ENCODE peak calls at places on chromosomes 6 and 20, in nine cellular contexts. O is ovary, D is RWPE1, C is Peyer's patch, Q is mesothelial cell of epicardium, R is left ventricle myocardium inferior, I is cardiac fibroblast, J is HFFc6, B is GM20000. L is an unnamed sample.

GRCh38 chr6:166633732-166634535 is 6.9 kb upstream of the RPS6KA2 start:
- DNase-seq in O (no peak), D (no peak), C (no peak), Q (no peak), R (peak), I (peak), J (peak), B (no peak), L (no peak)

GRCh38 chr6:150391414-150391813 is 22.6 kb downstream of the IYD start:
- DNase-seq in O (no peak), D (no peak), C (no peak), Q (no peak), R (no peak), I (no peak), J (no peak), B (no peak), L (no peak)

GRCh38 chr6:157575436-157576145 is 194.6 kb downstream of the ZDHHC14 start:
- DNase-seq in O (no peak), D (no peak), C (no peak), Q (no peak), R (no peak), I (no peak), J (no peak), B (no peak), L (peak)

GRCh38 chr6:5645275-5645674 is 361.4 kb downstream of the NRN1 start:
- DNase-seq in O (no peak), D (no peak), C (no peak), Q (no peak), R (no peak), I (no peak), J (no peak), B (no peak), L (no peak)

GRCh38 chr6:30195951-30196350 is 17.3 kb downstream of the TRIM26 start:
- DNase-seq in O (no peak), D (no peak), C (no peak), Q (no peak), R (no peak), I (no peak), J (no peak), B (no peak), L (no peak)

GRCh38 chr20:56630086-56630493 is 984 bp downstream of the TFAP2C start:
- DNase-seq in O (peak), D (peak), C (no peak), Q (peak), R (no peak), I (no peak), J (peak), B (peak), L (peak)

GRCh38 chr6:94953867-94954631 is 623.3 kb upstream of the MANEA start:
- DNase-seq in O (no peak), D (no peak), C (no peak), Q (no peak), R (no peak), I (no peak), J (no peak), B (no peak), L (no peak)

GRCh38 chr6:33716379-33716778 is 4.9 kb upstream of the UQCC2 start:
- DNase-seq in O (no peak), D (peak), C (no peak), Q (no peak), R (no peak), I (no peak), J (no peak), B (no peak), L (no peak)

GRCh38 chr6:39243809-39244208 is 14.5 kb upstream of the KCNK5 start:
- DNase-seq in O (no peak), D (no peak), C (no peak), Q (no peak), R (no peak), I (no peak), J (no peak), B (no peak), L (no peak)

GRCh38 chr6:41502607-41503434 is 43.4 kb upstream of the FOXP4 start:
- DNase-seq in O (peak), D (no peak), C (no peak), Q (no peak), R (peak), I (no peak), J (no peak), B (no peak), L (no peak)

GRCh38 chr6:106747139-106747538 is 117.8 kb downstream of the QRSL1 start:
- DNase-seq in O (no peak), D (peak), C (no peak), Q (no peak), R (no peak), I (no peak), J (no peak), B (no peak), L (no peak)

GRCh38 chr6:45625191-45625664 is 247.5 kb upstream of the SUPT3H start:
- DNase-seq in O (no peak), D (no peak), C (no peak), Q (no peak), R (no peak), I (peak), J (peak), B (no peak), L (no peak)

GRCh38 chr6:5937936-5938706 is 68.6 kb downstream of the NRN1 start:
- DNase-seq in O (no peak), D (no peak), C (no peak), Q (no peak), R (no peak), I (no peak), J (no peak), B (no peak), L (no peak)

GRCh38 chr20:4944518-4944917 is 56.8 kb downstream of the SLC23A2 start:
- DNase-seq in O (no peak), D (no peak), C (no peak), Q (no peak), R (no peak), I (peak), J (no peak), B (no peak), L (no peak)

GRCh38 chr6:43868467-43868866 is 98.5 kb downstream of the VEGFA start:
- DNase-seq in O (no peak), D (no peak), C (no peak), Q (no peak), R (no peak), I (no peak), J (no peak), B (no peak), L (no peak)

GRCh38 chr20:25160457-25160856 is 35.1 kb upstream of the ENTPD6 start:
- DNase-seq in O (no peak), D (no peak), C (no peak), Q (no peak), R (no peak), I (no peak), J (no peak), B (peak), L (no peak)

GRCh38 chr6:15479761-15480160 is 183.1 kb downstream of the DTNBP1 start:
- DNase-seq in O (no peak), D (peak), C (no peak), Q (no peak), R (no peak), I (no peak), J (no peak), B (no peak), L (no peak)

GRCh38 chr20:21019831-21020655 is 86.1 kb downstream of the LINC00237 start:
- DNase-seq in O (no peak), D (no peak), C (no peak), Q (no peak), R (no peak), I (no peak), J (no peak), B (no peak), L (no peak)

GRCh38 chr6:167092672-167093339 is 30.1 kb upstream of the CCR6 start:
- DNase-seq in O (no peak), D (no peak), C (no peak), Q (no peak), R (no peak), I (no peak), J (no peak), B (no peak), L (no peak)

GRCh38 chr6:104252276-104252675 is 607.4 kb downstream of the HACE1 start:
- DNase-seq in O (no peak), D (peak), C (no peak), Q (no peak), R (no peak), I (no peak), J (no peak), B (no peak), L (no peak)

GRCh38 chr6:18070486-18070885 is 52.0 kb downstream of the NHLRC1 start:
- DNase-seq in O (no peak), D (no peak), C (no peak), Q (no peak), R (no peak), I (no peak), J (no peak), B (no peak), L (no peak)

GRCh38 chr6:116762235-116762634 is 3.3 kb downstream of the FAM162B start:
- DNase-seq in O (no peak), D (no peak), C (no peak), Q (no peak), R (no peak), I (no peak), J (no peak), B (no peak), L (no peak)

GRCh38 chr6:157291356-157291755 is 32.0 kb downstream of the TMEM242 start:
- DNase-seq in O (no peak), D (no peak), C (no peak), Q (no peak), R (no peak), I (no peak), J (no peak), B (no peak), L (no peak)

GRCh38 chr6:650098-650497 is 6.8 kb downstream of the HUS1B start:
- DNase-seq in O (no peak), D (no peak), C (no peak), Q (no peak), R (no peak), I (no peak), J (no peak), B (no peak), L (no peak)

GRCh38 chr20:50731930-50732690 is 730 bp downstream of the PARD6B start:
- DNase-seq in O (no peak), D (peak), C (no peak), Q (no peak), R (no peak), I (no peak), J (no peak), B (no peak), L (peak)

GRCh38 chr6:72784071-72784470 is 162.2 kb downstream of the KCNQ5 start:
- DNase-seq in O (no peak), D (no peak), C (no peak), Q (no peak), R (no peak), I (peak), J (peak), B (no peak), L (no peak)

GRCh38 chr20:31811198-31811597 is 8.0 kb upstream of the MYLK2 start:
- DNase-seq in O (no peak), D (no peak), C (no peak), Q (no peak), R (no peak), I (peak), J (no peak), B (no peak), L (no peak)

GRCh38 chr6:2733324-2733723 is 17.4 kb downstream of the MYLK4 start:
- DNase-seq in O (no peak), D (no peak), C (no peak), Q (no peak), R (peak), I (peak), J (no peak), B (peak), L (no peak)

GRCh38 chr6:159929819-159930218 is 39.0 kb downstream of the MAS1 start:
- DNase-seq in O (peak), D (no peak), C (no peak), Q (peak), R (no peak), I (peak), J (no peak), B (peak), L (no peak)

GRCh38 chr6:20811112-20811746 is 277.0 kb downstream of the CDKAL1 start:
- DNase-seq in O (no peak), D (peak), C (no peak), Q (no peak), R (no peak), I (peak), J (peak), B (no peak), L (no peak)

GRCh38 chr6:127737768-127738167 is 160.8 kb downstream of the C6orf58 start:
- DNase-seq in O (no peak), D (peak), C (no peak), Q (no peak), R (no peak), I (peak), J (no peak), B (no peak), L (no peak)

GRCh38 chr20:62507991-62508640 is 32.3 kb upstream of the GATA5 start:
- DNase-seq in O (no peak), D (no peak), C (no peak), Q (no peak), R (no peak), I (no peak), J (no peak), B (no peak), L (no peak)

GRCh38 chr6:63571382-63571882 is 848 bp upstream of the LOC128125822 start:
- DNase-seq in O (no peak), D (no peak), C (no peak), Q (no peak), R (no peak), I (no peak), J (peak), B (no peak), L (no peak)

GRCh38 chr6:33744895-33745546 is 1.7 kb downstream of the IP6K3 start:
- DNase-seq in O (no peak), D (no peak), C (peak), Q (no peak), R (no peak), I (no peak), J (no peak), B (no peak), L (no peak)

GRCh38 chr20:59736366-59736765 is 132.0 kb downstream of the PHACTR3 start:
- DNase-seq in O (no peak), D (no peak), C (no peak), Q (no peak), R (no peak), I (no peak), J (no peak), B (no peak), L (no peak)

DNA sequence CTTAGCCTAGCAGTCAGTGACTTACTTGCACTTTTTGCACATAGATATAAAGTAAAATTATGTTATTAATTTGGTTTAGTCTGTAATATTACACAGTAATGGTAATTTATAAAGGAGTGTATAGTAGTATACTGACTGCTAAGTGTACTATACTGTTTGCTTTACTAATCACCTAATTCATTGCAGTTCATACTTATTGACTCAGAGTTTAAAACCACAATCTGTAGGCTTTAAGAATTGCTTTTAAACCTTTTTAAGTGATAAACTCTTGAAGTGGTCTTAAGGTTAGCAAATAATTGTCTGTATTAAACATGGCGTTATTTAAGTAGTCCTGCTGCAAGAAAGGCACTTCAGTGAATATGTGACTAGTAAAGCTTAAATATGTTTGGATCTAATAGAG is 151.5 kb downstream of the QKI start:
- DNase-seq in O (no peak), D (no peak), C (no peak), Q (no peak), R (no peak), I (no peak), J (no peak), B (no peak), L (no peak)
- TF ChIP-seq CTCF in O (no peak), D (no peak), C (no peak), Q (no peak), R (no peak), I (no peak), J (no peak), B (no peak), L (no peak)

GRCh38 chr20:3172933-3173581 is at the start of gene LZTS3:
- DNase-seq in O (peak), D (peak), C (peak), Q (peak), R (peak), I (peak), J (no peak), B (peak), L (peak)
- TF ChIP-seq CTCF in O (no peak), D (no peak), C (no peak), Q (no peak), R (no peak), I (no peak), J (peak), B (no peak), L (no peak)

GRCh38 chr6:152954443-152954842 is 28.4 kb downstream of the FBXO5 start:
- DNase-seq in O (no peak), D (no peak), C (no peak), Q (no peak), R (no peak), I (no peak), J (no peak), B (peak), L (no peak)
- TF ChIP-seq CTCF in O (no peak), D (no peak), C (peak), Q (no peak), R (no peak), I (no peak), J (peak), B (no peak), L (no peak)

GRCh38 chr6:26284537-26285142 is 80.4 kb upstream of the BTN3A2 start:
- DNase-seq in O (peak), D (no peak), C (peak), Q (no peak), R (peak), I (peak), J (no peak), B (peak), L (no peak)

GRCh38 chr6:26280409-26280808 is 84.6 kb upstream of the BTN3A2 start:
- DNase-seq in O (no peak), D (no peak), C (no peak), Q (no peak), R (no peak), I (no peak), J (no peak), B (no peak), L (no peak)

GRCh38 chr6:26288155-26288554 is 76.8 kb upstream of the BTN3A2 start:
- DNase-seq in O (no peak), D (no peak), C (no peak), Q (no peak), R (no peak), I (no peak), J (no peak), B (no peak), L (no peak)

GRCh38 chr6:26286168-26286854 is 78.7 kb upstream of the BTN3A2 start:
- DNase-seq in O (peak), D (no peak), C (peak), Q (peak), R (peak), I (peak), J (peak), B (peak), L (no peak)

GRCh38 chr6:26285143-26286134 is 79.6 kb upstream of the BTN3A2 start:
- DNase-seq in O (peak), D (peak), C (peak), Q (peak), R (peak), I (peak), J (peak), B (peak), L (peak)
- TF ChIP-seq CTCF in O (no peak), D (no peak), C (no peak), Q (no peak), R (no peak), I (no peak), J (peak), B (no peak), L (no peak)

L was measured in osteocyte.